ENCODE peak calls at places on chromosomes 2 and 18, in seven cellular contexts. W, S, T, I, Z, P and R are unnamed samples.

GRCh38 chr2:223526106-223526505 is 76.1 kb downstream of the SCG2 start:
- DNase-seq in W (no peak), S (no peak), T (no peak), I (no peak), Z (no peak), P (no peak), R (no peak)

GRCh38 chr2:187546762-187547333 is 7.4 kb downstream of the TFPI start:
- DNase-seq in W (no peak), S (no peak), T (no peak), I (no peak), Z (no peak), P (no peak), R (no peak)

GRCh38 chr2:234493117-234493516 is 3.8 kb downstream of the ARL4C start:
- DNase-seq in W (no peak), S (peak; percentile 17), T (no peak), I (no peak), Z (no peak), P (no peak), R (no peak)

GRCh38 chr2:9336534-9337354 is 86.6 kb downstream of the ITGB1BP1 start:
- DNase-seq in W (no peak), S (peak; percentile 92), T (peak; percentile 95), I (peak; percentile 96), Z (peak; percentile 49), P (no peak), R (peak; percentile 95)

GRCh38 chr18:21499997-21500396 is 100.5 kb downstream of the ESCO1 start:
- DNase-seq in W (no peak), S (no peak), T (no peak), I (no peak), Z (no peak), P (no peak), R (no peak)

GRCh38 chr2:158578703-158579330 is 122.1 kb downstream of the PKP4 start:
- DNase-seq in W (no peak), S (no peak), T (no peak), I (no peak), Z (no peak), P (no peak), R (no peak)

GRCh38 chr2:152647417-152648010 is 69.7 kb downstream of the PRPF40A start:
- DNase-seq in W (peak; percentile 78), S (peak; percentile 49), T (peak; percentile 44), I (peak; percentile 29), Z (peak; percentile 64), P (no peak), R (peak; percentile 30)

GRCh38 chr2:22737144-22737543 is 647.8 kb upstream of the KLHL29 start:
- DNase-seq in W (no peak), S (no peak), T (no peak), I (no peak), Z (no peak), P (peak; percentile 15), R (no peak)

GRCh38 chr18:34632323-34632722 is 77.8 kb upstream of the DTNA start:
- DNase-seq in W (no peak), S (no peak), T (no peak), I (no peak), Z (no peak), P (no peak), R (no peak)

GRCh38 chr2:207692206-207693065 is 19.0 kb upstream of the CCNYL1 start:
- DNase-seq in W (peak; percentile 69), S (no peak), T (peak; percentile 57), I (no peak), Z (peak; percentile 57), P (peak; percentile 76), R (no peak)

GRCh38 chr2:39515897-39516346 is 78.8 kb upstream of the MAP4K3 start:
- DNase-seq in W (no peak), S (no peak), T (no peak), I (no peak), Z (no peak), P (no peak), R (no peak)

GRCh38 chr2:39516347-39517101 is 79.4 kb upstream of the MAP4K3 start:
- DNase-seq in W (peak; percentile 46), S (peak; percentile 90), T (no peak), I (peak; percentile 89), Z (peak; percentile 45), P (no peak), R (no peak)

GRCh38 chr2:39517102-39517436 is 80.0 kb upstream of the MAP4K3 start:
- DNase-seq in W (no peak), S (no peak), T (no peak), I (no peak), Z (no peak), P (no peak), R (no peak)

GRCh38 chr2:39515273-39515896 is 78.3 kb upstream of the MAP4K3 start:
- DNase-seq in W (no peak), S (no peak), T (no peak), I (no peak), Z (no peak), P (no peak), R (no peak)

GRCh38 chr2:39517622-39518021 is 80.5 kb upstream of the MAP4K3 start:
- DNase-seq in W (no peak), S (no peak), T (no peak), I (no peak), Z (no peak), P (no peak), R (no peak)
- H3K4me3 ChIP-seq in W (no peak overlapping the region), S (no peak overlapping the region), T (no peak overlapping the region), I (no peak overlapping the region), Z (no peak overlapping the region), P (no peak overlapping the region), R (no peak overlapping the region)

GRCh38 chr18:58661423-58661822 is 9.8 kb upstream of the MALT1 start:
- DNase-seq in W (no peak), S (peak; percentile 31), T (no peak), I (peak; percentile 40), Z (no peak), P (no peak), R (no peak)
- TF ChIP-seq CTCF in W (peak; percentile 15), S (peak; percentile 33), T (no peak), I (peak; percentile 45), Z (no peak), P (no peak), R (peak; percentile 31)

DNA sequence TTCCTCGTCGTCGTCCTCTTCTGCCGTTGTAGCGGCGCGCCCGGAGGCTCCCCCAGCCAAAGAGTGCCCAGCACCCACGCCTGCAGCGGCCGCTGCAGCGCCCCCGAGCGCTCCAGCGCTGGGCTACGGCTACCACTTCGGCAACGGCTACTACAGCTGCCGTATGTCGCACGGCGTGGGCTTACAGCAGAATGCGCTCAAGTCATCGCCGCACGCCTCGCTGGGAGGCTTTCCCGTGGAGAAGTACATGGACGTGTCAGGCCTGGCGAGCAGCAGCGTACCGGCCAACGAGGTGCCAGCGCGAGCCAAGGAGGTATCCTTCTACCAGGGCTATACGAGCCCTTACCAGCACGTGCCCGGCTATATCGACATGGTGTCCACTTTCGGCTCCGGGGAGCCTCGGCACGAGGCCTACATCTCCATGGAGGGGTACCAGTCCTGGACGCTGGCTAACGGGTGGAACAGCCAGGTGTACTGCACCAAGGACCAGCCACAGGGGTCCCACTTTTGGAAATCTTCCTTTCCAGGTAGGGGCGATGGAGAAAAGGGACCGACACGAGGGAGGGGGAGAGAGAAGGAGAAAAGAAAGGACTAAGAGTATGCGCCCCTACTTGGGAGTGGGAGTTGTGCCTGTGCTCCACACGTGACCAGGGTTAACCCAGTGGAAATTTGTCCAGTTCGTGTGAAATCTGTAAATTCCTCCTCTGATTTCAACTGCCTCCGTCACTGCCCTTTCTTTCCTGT is 796 bp downstream of the HOXD13 start:
- DNase-seq in W (no peak), S (no peak), T (no peak), I (no peak), Z (no peak), P (peak; percentile 87), R (no peak)
- H3K4me3 ChIP-seq in W (no peak overlapping the region), S (no peak overlapping the region), T (peak overlapping the region; percentile 39), I (no peak overlapping the region), Z (peak overlapping the region; percentile 37), P (peak overlapping the region; percentile 86), R (peak overlapping the region; percentile 56)

GRCh38 chr2:177778472-177778871 is 294.1 kb downstream of the PDE11A start:
- DNase-seq in W (no peak), S (no peak), T (no peak), I (no peak), Z (no peak), P (no peak), R (no peak)

GRCh38 chr2:177771191-177771590 is 301.4 kb downstream of the PDE11A start:
- DNase-seq in W (no peak), S (no peak), T (no peak), I (no peak), Z (no peak), P (no peak), R (no peak)

GRCh38 chr2:177767768-177768167 is 304.8 kb downstream of the PDE11A start:
- DNase-seq in W (no peak), S (no peak), T (no peak), I (no peak), Z (no peak), P (peak; percentile 35), R (no peak)

GRCh38 chr2:177772529-177772928 is 300.0 kb downstream of the PDE11A start:
- DNase-seq in W (no peak), S (peak; percentile 56), T (no peak), I (peak; percentile 56), Z (no peak), P (peak; percentile 51), R (no peak)
- TF ChIP-seq CTCF in W (peak; percentile 50), S (peak; percentile 57), T (peak; percentile 38), I (peak; percentile 62), Z (peak; percentile 9), P (peak; percentile 51), R (peak; percentile 31)

GRCh38 chr18:54946149-54946581 is 13.1 kb downstream of the CCDC68 start:
- DNase-seq in W (no peak), S (peak; percentile 63), T (peak; percentile 91), I (peak; percentile 49), Z (peak; percentile 68), P (peak; percentile 69), R (no peak)
- H3K4me3 ChIP-seq in W (no peak overlapping the region), S (peak overlapping the region; percentile 58), T (peak overlapping the region; percentile 8), I (peak overlapping the region; percentile 62), Z (peak overlapping the region; percentile 41), P (peak overlapping the region; percentile 69), R (no peak overlapping the region)

GRCh38 chr2:7513834-7514233 is 596.6 kb downstream of the RNF144A start:
- DNase-seq in W (no peak), S (no peak), T (no peak), I (no peak), Z (no peak), P (no peak), R (no peak)

GRCh38 chr2:7515327-7515726 is 598.1 kb downstream of the RNF144A start:
- DNase-seq in W (no peak), S (no peak), T (no peak), I (no peak), Z (no peak), P (no peak), R (no peak)

GRCh38 chr2:7508220-7508943 is 591.2 kb downstream of the RNF144A start:
- DNase-seq in W (no peak), S (no peak), T (no peak), I (no peak), Z (no peak), P (no peak), R (peak; percentile 57)

DNA sequence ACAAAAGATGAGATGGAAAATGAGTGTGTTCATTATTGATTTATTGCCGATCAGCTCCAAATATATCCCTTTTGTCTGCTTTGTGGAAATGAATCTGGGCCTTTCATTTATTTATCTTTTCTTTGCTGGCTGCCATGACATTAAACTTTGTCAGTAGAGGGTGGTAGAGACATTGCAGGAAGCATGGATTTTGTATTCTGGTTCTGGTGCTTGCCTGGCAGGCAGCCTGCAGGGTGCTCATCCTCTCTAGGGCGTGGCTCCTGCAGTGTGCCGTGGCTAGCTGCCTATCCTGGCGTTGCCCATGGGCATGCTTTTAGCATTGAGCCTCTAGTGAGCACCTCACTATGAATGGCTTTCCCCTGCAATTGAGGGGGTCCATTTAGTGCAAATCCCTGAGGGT is 593.1 kb downstream of the RNF144A start:
- DNase-seq in W (no peak), S (peak; percentile 1), T (no peak), I (no peak), Z (no peak), P (no peak), R (no peak)
- TF ChIP-seq CTCF in W (no peak), S (no peak), T (no peak), I (no peak), Z (no peak), P (no peak), R (no peak)

GRCh38 chr18:12838178-12838634 is 45.8 kb downstream of the PTPN2 start:
- DNase-seq in W (no peak), S (peak; percentile 92), T (peak; percentile 86), I (peak; percentile 91), Z (peak; percentile 79), P (peak; percentile 90), R (peak; percentile 39)
- H3K4me3 ChIP-seq in W (no peak overlapping the region), S (peak overlapping the region; percentile 45), T (no peak overlapping the region), I (peak overlapping the region; percentile 26), Z (peak overlapping the region; percentile 14), P (peak overlapping the region; percentile 55), R (peak overlapping the region; percentile 8)